ENCODE peak calls at places on chromosome 22, in nine cellular contexts. J is progenitor cell of endocrine pancreas, L is K562, C is Caco-2, O is cardiac muscle cell, X is HFF-Myc, U is kidney, M is pancreas, E is HFFc6. K is an unnamed sample.

GRCh38 chr22:49975543-49976389 is 15.2 kb downstream of the PIM3 start:
- DNase-seq in J (no peak), L (peak), C (peak), O (no peak), X (no peak), U (peak), M (peak), E (no peak), K (no peak)

GRCh38 chr22:27732841-27733240 is 68.7 kb downstream of the MN1 start:
- DNase-seq in J (no peak), L (no peak), C (no peak), O (no peak), X (no peak), U (no peak), M (no peak), E (no peak), K (no peak)

GRCh38 chr22:37776639-37777005 is 31.1 kb upstream of the GCAT start:
- DNase-seq in J (no peak), L (no peak), C (no peak), O (no peak), X (no peak), U (no peak), M (no peak), E (no peak), K (no peak)

GRCh38 chr22:35894937-35895708 is 133.5 kb downstream of the RBFOX2 start:
- DNase-seq in J (no peak), L (no peak), C (peak), O (peak), X (no peak), U (no peak), M (no peak), E (peak), K (peak)

GRCh38 chr22:35984183-35984710 is 44.4 kb downstream of the RBFOX2 start:
- DNase-seq in J (no peak), L (no peak), C (no peak), O (no peak), X (no peak), U (no peak), M (no peak), E (no peak), K (no peak)

GRCh38 chr22:38107692-38108515 is 2.6 kb downstream of the BAIAP2L2 start:
- DNase-seq in J (no peak), L (no peak), C (peak), O (no peak), X (peak), U (peak), M (peak), E (no peak), K (no peak)

GRCh38 chr22:39277135-39277607 is 32.4 kb upstream of the PDGFB start:
- DNase-seq in J (no peak), L (no peak), C (no peak), O (no peak), X (no peak), U (no peak), M (no peak), E (peak), K (peak)

GRCh38 chr22:42549329-42550060 is 4.3 kb upstream of the SERHL2 start:
- DNase-seq in J (no peak), L (no peak), C (no peak), O (no peak), X (no peak), U (no peak), M (no peak), E (no peak), K (no peak)

GRCh38 chr22:24810043-24810749 is 4.2 kb downstream of the SGSM1 start:
- DNase-seq in J (no peak), L (no peak), C (no peak), O (no peak), X (no peak), U (no peak), M (no peak), E (no peak), K (no peak)

GRCh38 chr22:38792833-38793232 is 1.1 kb downstream of the DNAL4 start:
- DNase-seq in J (no peak), L (peak), C (no peak), O (no peak), X (no peak), U (no peak), M (no peak), E (peak), K (no peak)

GRCh38 chr22:21587803-21588611 is 20.5 kb downstream of the UBE2L3 start:
- DNase-seq in J (no peak), L (no peak), C (no peak), O (no peak), X (no peak), U (no peak), M (no peak), E (peak), K (no peak)

GRCh38 chr22:35684270-35684700 is 33.4 kb upstream of the APOL5 start:
- DNase-seq in J (no peak), L (no peak), C (no peak), O (peak), X (no peak), U (no peak), M (no peak), E (peak), K (peak)

DNA sequence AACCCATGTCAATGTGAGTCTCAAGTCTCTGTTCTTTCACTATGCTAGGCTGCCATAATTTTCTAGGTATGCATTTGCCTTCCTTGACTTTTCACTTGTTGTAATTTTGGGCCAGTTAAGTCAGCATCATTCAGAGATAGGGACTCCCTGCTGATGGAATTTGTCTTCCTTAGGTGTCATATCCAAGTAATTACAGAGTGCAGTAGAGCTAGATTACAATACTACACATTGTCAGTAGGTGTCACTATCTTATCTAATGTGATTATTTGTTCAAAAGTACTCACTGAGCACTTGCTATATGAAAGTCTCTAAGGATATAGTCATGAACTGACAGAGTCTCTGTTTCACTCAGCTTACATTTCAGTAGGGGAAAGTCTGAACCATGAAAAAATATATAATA is 25.0 kb upstream of the SYN3 start:
- DNase-seq in J (no peak), L (no peak), C (no peak), O (no peak), X (no peak), U (no peak), M (no peak), E (no peak), K (no peak)
- TF ChIP-seq CTCF in J (no peak), L (no peak), C (no peak), O (no peak), X (no peak), U (no peak), M (no peak), E (peak), K (no peak)

GRCh38 chr22:31241200-31241599 is 29.1 kb downstream of the LIMK2 start:
- DNase-seq in J (no peak), L (peak), C (peak), O (no peak), X (no peak), U (no peak), M (no peak), E (peak), K (no peak)

GRCh38 chr22:31243339-31244043 is 31.4 kb downstream of the LIMK2 start:
- DNase-seq in J (no peak), L (no peak), C (peak), O (no peak), X (no peak), U (no peak), M (no peak), E (peak), K (no peak)

GRCh38 chr22:31244044-31244942 is 32.2 kb downstream of the LIMK2 start:
- DNase-seq in J (no peak), L (no peak), C (peak), O (peak), X (no peak), U (no peak), M (no peak), E (peak), K (peak)

GRCh38 chr22:31240011-31240410 is 27.9 kb downstream of the LIMK2 start:
- DNase-seq in J (no peak), L (no peak), C (peak), O (no peak), X (no peak), U (no peak), M (no peak), E (no peak), K (no peak)

DNA sequence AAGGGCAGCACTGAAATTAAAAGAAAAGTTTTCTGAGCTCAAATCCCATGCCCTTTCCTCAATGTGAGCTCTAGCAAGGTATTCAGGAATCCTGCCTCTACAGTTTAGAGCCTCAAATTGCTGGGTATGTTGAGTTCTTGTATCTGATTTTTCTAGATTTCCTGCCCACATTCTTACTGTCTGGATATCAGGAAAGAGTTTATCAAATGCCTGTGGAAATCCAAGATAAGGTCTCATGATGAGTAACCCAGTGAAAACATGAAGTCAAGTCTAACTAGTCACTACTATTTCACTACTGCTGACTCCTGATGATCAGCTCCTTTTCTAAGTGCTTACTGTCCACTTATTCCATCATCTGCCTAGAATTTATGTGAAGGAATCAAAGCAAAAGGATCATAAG is 29.8 kb downstream of the LIMK2 start:
- DNase-seq in J (no peak), L (no peak), C (no peak), O (no peak), X (no peak), U (no peak), M (no peak), E (peak), K (no peak)
- TF ChIP-seq CTCF in J (no peak), L (no peak), C (no peak), O (peak), X (no peak), U (no peak), M (no peak), E (peak), K (peak)

GRCh38 chr22:44091021-44091721 is 67.1 kb downstream of the PARVB start:
- DNase-seq in J (no peak), L (peak), C (peak), O (peak), X (no peak), U (peak), M (no peak), E (no peak), K (no peak)
- TF ChIP-seq CTCF in J (peak), L (peak), C (peak), O (peak), X (peak), U (no peak), M (no peak), E (peak), K (peak)

GRCh38 chr22:29559030-29559429 is 5.5 kb upstream of the THOC5 start:
- DNase-seq in J (no peak), L (no peak), C (no peak), O (no peak), X (no peak), U (no peak), M (no peak), E (no peak), K (no peak)

GRCh38 chr22:29550005-29550404 is 3.6 kb downstream of the THOC5 start:
- DNase-seq in J (no peak), L (no peak), C (no peak), O (no peak), X (no peak), U (no peak), M (no peak), E (no peak), K (no peak)

GRCh38 chr22:29555065-29555644 is 1.6 kb upstream of the THOC5 start:
- DNase-seq in J (no peak), L (no peak), C (no peak), O (no peak), X (no peak), U (no peak), M (no peak), E (peak), K (peak)

GRCh38 chr22:29553391-29554224 is at the start of gene THOC5:
- DNase-seq in J (peak), L (peak), C (peak), O (peak), X (peak), U (peak), M (peak), E (peak), K (peak)
- TF ChIP-seq CTCF in J (peak), L (peak), C (peak), O (peak), X (peak), U (peak), M (peak), E (peak), K (peak)

DNA sequence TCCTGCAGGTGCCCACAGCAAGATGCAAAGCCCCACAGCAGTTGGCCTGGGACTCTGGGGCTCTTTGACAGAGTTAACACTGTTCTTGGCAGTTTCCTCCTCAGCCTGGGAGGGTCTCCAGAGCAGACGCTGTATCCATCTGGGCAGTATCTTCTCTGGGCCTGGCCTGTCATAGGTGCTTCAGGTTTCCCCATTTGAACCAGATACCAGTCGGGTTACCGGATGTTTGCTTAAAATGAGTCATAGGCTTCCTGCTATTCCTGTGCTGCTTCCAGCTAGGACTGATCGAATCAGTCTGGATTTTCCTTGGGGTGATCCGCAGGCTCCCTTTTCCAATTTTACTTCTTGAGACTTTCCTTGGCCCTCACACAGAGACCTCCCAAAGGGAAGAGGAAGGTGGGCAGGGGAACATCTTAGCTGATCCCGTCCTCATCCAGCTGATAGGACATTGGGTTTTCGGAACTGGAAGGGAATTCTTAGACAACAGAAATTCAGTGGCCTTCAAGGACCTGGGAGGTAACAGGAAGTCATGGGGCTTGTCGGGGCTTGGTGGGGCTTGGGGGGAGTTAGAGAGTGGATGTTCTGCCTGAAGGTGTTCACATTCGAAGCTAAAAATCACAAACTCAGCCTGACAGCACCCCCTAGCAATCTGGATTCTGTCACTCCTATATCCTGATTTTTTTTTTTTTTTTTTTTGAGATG is 2.4 kb upstream of the RANGAP1 start:
- DNase-seq in J (no peak), L (no peak), C (peak), O (peak), X (peak), U (peak), M (no peak), E (peak), K (no peak)
- TF ChIP-seq CTCF in J (no peak), L (no peak), C (no peak), O (no peak), X (no peak), U (no peak), M (no peak), E (no peak), K (no peak)

DNA sequence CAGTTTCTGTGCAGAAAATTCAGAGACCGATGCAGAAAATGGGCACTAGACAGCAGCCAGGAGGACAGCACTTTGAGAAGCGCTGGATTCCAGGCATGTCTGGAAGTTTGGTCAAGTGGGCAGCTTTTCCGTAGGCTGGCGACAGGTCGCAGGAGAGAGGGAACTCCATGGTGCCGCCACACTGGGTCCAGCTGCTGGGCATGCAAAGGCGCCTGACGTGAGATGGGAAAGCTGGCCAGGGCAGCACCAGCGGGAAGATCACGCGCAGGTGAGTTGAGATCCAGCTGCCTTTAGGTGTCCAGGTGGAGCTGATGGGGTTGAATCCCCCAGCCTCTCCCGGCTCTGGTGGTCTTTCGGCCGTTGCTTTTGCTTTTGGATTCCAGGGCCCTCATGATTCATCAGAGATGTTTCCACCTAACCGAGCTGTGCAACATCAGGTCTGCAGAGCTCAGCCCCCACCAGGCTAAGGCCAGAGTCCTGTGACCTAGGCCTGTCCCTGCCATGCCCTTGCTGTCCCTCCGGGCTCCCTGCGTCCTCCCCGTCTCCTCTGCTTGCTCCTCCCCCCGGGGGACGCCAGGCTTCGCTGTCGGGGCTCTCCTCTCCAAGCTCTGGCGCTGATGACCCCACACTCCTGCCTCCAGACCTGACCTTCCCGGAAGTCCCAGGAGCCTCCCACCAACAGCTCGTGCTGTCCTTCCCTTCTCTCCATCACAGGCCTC is 1001.7 kb downstream of the BRD1 start:
- DNase-seq in J (no peak), L (no peak), C (no peak), O (no peak), X (no peak), U (peak), M (no peak), E (no peak), K (no peak)
- TF ChIP-seq CTCF in J (no peak), L (no peak), C (no peak), O (no peak), X (no peak), U (no peak), M (no peak), E (no peak), K (no peak)